ENCODE peak calls at places on chromosomes 13 and 19, in seven cellular contexts. F, T, B, Z, L, J and D are unnamed samples.

GRCh38 chr19:12868540-12869112 is 12.6 kb downstream of the DNASE2 start:
- DNase-seq in F (peak), T (peak), B (no peak), Z (no peak), L (no peak), J (peak), D (no peak)

GRCh38 chr13:42656136-42656535 is 82.2 kb downstream of the TNFSF11 start:
- DNase-seq in F (no peak), T (no peak), B (no peak), Z (no peak), L (no peak), J (no peak), D (no peak)

GRCh38 chr13:80448725-80449124 is 107.8 kb upstream of the SPRY2 start:
- DNase-seq in F (no peak), T (no peak), B (no peak), Z (no peak), L (no peak), J (no peak), D (no peak)

GRCh38 chr13:87426737-87427136 is 244.4 kb upstream of the SLITRK5 start:
- DNase-seq in F (no peak), T (no peak), B (no peak), Z (no peak), L (no peak), J (no peak), D (no peak)

GRCh38 chr13:48320906-48321510 is 17.5 kb downstream of the RB1 start:
- DNase-seq in F (no peak), T (no peak), B (no peak), Z (no peak), L (no peak), J (no peak), D (no peak)

GRCh38 chr13:25886438-25887214 is 165.2 kb downstream of the SHISA2 start:
- DNase-seq in F (no peak), T (no peak), B (no peak), Z (no peak), L (no peak), J (no peak), D (no peak)

GRCh38 chr13:51585234-51585672 is 991 bp downstream of the WDFY2 start:
- DNase-seq in F (no peak), T (no peak), B (no peak), Z (no peak), L (no peak), J (no peak), D (no peak)

GRCh38 chr19:12737666-12738351 is 512 bp downstream of the GET3 start:
- DNase-seq in F (no peak), T (no peak), B (no peak), Z (no peak), L (no peak), J (no peak), D (no peak)

GRCh38 chr19:34508540-34508939 is 27.0 kb downstream of the WTIP start:
- DNase-seq in F (peak), T (peak), B (no peak), Z (no peak), L (no peak), J (peak), D (no peak)

GRCh38 chr19:34519602-34520001 is 38.0 kb downstream of the WTIP start:
- DNase-seq in F (no peak), T (no peak), B (no peak), Z (no peak), L (no peak), J (no peak), D (no peak)

GRCh38 chr19:34512254-34512796 is 30.8 kb downstream of the WTIP start:
- DNase-seq in F (no peak), T (peak), B (no peak), Z (no peak), L (no peak), J (no peak), D (no peak)

GRCh38 chr19:34513767-34514166 is 32.2 kb downstream of the WTIP start:
- DNase-seq in F (no peak), T (no peak), B (no peak), Z (no peak), L (no peak), J (no peak), D (no peak)
- TF ChIP-seq JUND in F (no peak), T (no peak), B (no peak), Z (no peak), L (no peak), J (no peak), D (no peak)

DNA sequence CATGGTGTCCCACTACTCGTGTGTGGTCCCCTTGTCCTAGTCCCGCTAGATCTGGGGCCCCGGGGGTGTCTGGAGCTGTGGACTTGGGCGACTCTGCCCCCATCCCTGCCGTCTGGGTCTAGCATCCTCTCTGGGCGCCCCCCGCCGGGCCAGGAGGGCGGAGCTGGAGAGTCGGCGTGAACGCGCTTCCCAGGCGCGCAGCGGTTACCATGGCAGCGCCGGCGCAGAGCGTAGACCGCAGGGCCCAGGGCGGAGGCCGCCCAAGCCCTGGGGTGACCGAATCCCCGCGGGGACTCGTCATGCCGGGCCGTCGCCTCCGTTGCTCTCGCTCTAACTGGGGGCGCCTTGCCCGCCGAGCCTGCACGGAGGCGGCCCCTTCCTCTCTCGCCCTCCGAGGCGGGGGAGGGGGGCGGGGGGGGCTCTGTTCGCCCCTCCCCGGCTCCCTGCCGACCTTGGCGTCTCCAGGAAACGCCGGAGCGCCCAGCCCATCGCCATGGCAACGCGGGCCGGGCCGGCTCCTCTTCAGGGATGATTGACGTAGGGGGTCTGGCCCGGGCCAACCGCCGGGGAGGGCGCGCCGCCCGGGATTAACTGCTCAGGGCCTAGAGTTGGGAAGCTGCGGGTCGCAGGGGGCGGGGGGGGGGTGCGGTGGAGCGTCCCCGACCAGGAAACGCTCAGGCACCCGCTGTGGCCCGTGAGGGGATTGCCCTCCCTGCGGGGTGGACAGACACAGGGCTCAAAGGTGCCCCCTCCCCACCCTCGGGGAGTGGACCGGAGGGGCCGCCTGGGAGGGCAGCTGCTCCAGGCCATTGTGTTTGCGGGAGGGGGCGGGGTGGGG is 8.9 kb downstream of the ISYNA1 start:
- DNase-seq in F (peak), T (peak), B (no peak), Z (no peak), L (no peak), J (peak), D (no peak)
- TF ChIP-seq JUND in F (no peak), T (no peak), B (no peak), Z (no peak), L (no peak), J (no peak), D (no peak)

GRCh38 chr19:55579766-55580621 is 654 bp downstream of the ZNF579 start:
- DNase-seq in F (peak), T (peak), B (peak), Z (no peak), L (no peak), J (peak), D (no peak)
- TF ChIP-seq JUND in F (no peak), T (no peak), B (no peak), Z (no peak), L (no peak), J (no peak), D (no peak)

DNA sequence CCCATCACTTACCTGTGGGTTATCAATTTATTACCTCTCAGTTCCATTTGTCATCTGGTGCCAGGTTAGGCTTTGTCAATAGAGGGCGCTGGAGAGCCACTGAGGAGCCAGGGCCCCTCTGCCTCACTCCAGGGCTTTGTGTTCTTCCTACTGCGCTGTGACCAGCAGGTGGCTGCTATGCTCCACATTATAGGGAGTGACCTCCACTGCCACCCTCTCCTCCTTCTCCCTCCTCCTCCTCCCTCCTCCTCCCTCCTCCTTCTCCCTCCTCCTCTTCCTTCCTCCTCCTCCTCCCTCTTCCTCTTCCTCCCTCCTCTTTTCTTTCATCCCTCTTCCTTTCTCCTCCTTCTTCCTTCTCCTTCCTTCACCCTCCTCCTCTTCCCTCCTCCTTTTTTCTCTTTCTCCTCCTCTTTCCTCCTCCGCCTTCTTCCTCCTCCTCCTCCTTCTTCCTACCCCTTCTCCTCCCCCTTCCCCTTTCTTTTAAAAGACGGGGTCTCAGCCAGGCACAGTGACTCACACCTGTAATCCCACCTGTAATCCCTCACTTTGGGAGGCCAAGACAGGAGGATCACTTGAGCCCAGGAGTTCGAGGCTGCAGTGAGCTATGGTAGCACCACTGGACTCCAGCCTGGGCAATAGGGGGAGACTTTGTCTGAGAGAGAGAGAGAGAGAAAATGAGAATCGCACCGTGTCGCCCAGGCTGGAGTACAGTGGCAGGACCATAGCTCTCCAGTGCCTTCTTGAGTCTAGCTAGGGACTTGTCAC is 10.3 kb upstream of the ZBTB32 start:
- DNase-seq in F (peak), T (peak), B (peak), Z (peak), L (peak), J (peak), D (peak)
- TF ChIP-seq JUND in F (no peak), T (no peak), B (no peak), Z (no peak), L (no peak), J (peak), D (no peak)

DNA sequence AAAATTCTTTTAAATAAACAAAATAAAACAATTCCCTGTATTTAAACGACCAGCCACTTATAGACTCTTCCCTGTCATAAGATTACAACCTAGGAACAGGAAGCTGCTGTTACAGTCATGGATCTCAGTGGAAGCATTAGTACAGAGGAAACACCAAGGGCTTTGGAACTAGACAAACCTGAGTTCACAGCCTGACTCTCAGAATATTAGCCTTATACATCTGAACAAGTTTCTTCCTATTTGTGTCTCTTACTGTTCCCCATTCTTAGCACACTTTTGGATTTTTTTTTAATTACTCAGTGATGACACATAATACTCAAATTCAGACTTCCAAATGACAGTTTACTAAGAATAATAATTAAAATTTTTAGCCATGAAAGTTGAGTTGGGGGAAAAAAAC is 46.1 kb downstream of the ZDHHC20 start:
- DNase-seq in F (no peak), T (no peak), B (no peak), Z (no peak), L (no peak), J (no peak), D (no peak)
- TF ChIP-seq JUND in F (no peak), T (no peak), B (no peak), Z (no peak), L (no peak), J (no peak), D (no peak)

DNA sequence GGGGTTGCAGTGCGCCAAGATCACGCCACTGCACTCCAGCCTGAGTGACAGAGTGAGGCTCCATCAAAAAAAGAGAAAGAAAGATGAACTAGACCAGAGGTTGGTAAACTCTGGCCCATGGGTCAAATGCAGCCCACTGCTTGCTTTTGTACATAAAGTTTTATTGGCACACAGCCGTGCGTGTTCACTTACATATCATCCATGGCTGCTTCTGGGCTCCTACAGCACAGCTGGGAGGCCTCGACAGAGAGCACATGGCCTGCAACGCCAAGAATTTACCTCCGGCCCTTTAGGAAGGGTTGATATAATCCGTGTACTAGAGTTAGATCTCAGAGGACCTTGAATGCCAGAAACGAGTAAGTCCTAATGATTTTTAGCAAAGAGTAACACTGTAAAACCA is 46.0 kb downstream of the GNG7 start:
- DNase-seq in F (no peak), T (no peak), B (no peak), Z (no peak), L (no peak), J (no peak), D (no peak)
- TF ChIP-seq JUND in F (no peak), T (no peak), B (no peak), Z (no peak), L (no peak), J (no peak), D (no peak)

GRCh38 chr19:8396563-8397203 is 6.5 kb downstream of the RAB11B start:
- DNase-seq in F (peak), T (peak), B (peak), Z (no peak), L (peak), J (peak), D (peak)

GRCh38 chr19:8397746-8398721 is 7.9 kb downstream of the RAB11B start:
- DNase-seq in F (no peak), T (peak), B (no peak), Z (no peak), L (no peak), J (no peak), D (no peak)

GRCh38 chr19:8396185-8396562 is 6.0 kb downstream of the RAB11B start:
- DNase-seq in F (no peak), T (peak), B (no peak), Z (no peak), L (no peak), J (no peak), D (no peak)

GRCh38 chr19:8395621-8396082 is 5.5 kb downstream of the RAB11B start:
- DNase-seq in F (no peak), T (no peak), B (no peak), Z (no peak), L (no peak), J (no peak), D (no peak)

GRCh38 chr19:8397291-8397690 is 7.1 kb downstream of the RAB11B start:
- DNase-seq in F (peak), T (peak), B (no peak), Z (no peak), L (no peak), J (no peak), D (no peak)
- TF ChIP-seq JUND in F (no peak), T (no peak), B (no peak), Z (no peak), L (no peak), J (no peak), D (no peak)